ENCODE peak calls at places on chromosome 19, in ten cellular contexts. One of them, this sample, is unnamed.

GRCh38 chr19:21197589-21198295 is 55.9 kb downstream of the ZNF431 start:
- DNase-seq in tibial nerve: no peak
- DNase-seq in astrocyte of the spinal cord: no peak
- DNase-seq in cardiac muscle cell: no peak
- DNase-seq in psoas muscle: no peak
- DNase-seq in stomach: no peak
- DNase-seq in Peyer's patch: no peak
- DNase-seq in spleen: no peak
- DNase-seq in heart right ventricle: no peak
- DNase-seq in astrocyte of the cerebellum: no peak
- DNase-seq in this sample: peak

GRCh38 chr19:6736169-6736916 is 1.0 kb downstream of the GPR108 start:
- DNase-seq in cardiac muscle cell: peak
- DNase-seq in psoas muscle: peak
- DNase-seq in tibial nerve: no peak
- DNase-seq in heart right ventricle: peak
- DNase-seq in stomach: peak
- DNase-seq in Peyer's patch: peak
- DNase-seq in astrocyte of the spinal cord: peak
- DNase-seq in spleen: peak
- DNase-seq in astrocyte of the cerebellum: peak
- DNase-seq in this sample: peak

GRCh38 chr19:14248578-14249011 is 42.6 kb upstream of the ADGRL1 start:
- DNase-seq in tibial nerve: peak
- DNase-seq in cardiac muscle cell: peak
- DNase-seq in spleen: peak
- DNase-seq in astrocyte of the cerebellum: peak
- DNase-seq in Peyer's patch: peak
- DNase-seq in heart right ventricle: peak
- DNase-seq in psoas muscle: no peak
- DNase-seq in stomach: no peak
- DNase-seq in astrocyte of the spinal cord: peak
- DNase-seq in this sample: peak

GRCh38 chr19:16604615-16605014 is 23.4 kb downstream of the MED26 start:
- DNase-seq in cardiac muscle cell: no peak
- DNase-seq in Peyer's patch: no peak
- DNase-seq in astrocyte of the spinal cord: no peak
- DNase-seq in heart right ventricle: no peak
- DNase-seq in spleen: no peak
- DNase-seq in psoas muscle: no peak
- DNase-seq in tibial nerve: no peak
- DNase-seq in stomach: no peak
- DNase-seq in astrocyte of the cerebellum: no peak
- DNase-seq in this sample: no peak

GRCh38 chr19:961866-962620 is 22.1 kb upstream of the WDR18 start:
- DNase-seq in astrocyte of the cerebellum: no peak
- DNase-seq in Peyer's patch: peak
- DNase-seq in spleen: no peak
- DNase-seq in cardiac muscle cell: no peak
- DNase-seq in psoas muscle: no peak
- DNase-seq in stomach: no peak
- DNase-seq in astrocyte of the spinal cord: no peak
- DNase-seq in tibial nerve: no peak
- DNase-seq in heart right ventricle: no peak
- DNase-seq in this sample: no peak

GRCh38 chr19:4534836-4535658 is at the start of gene PLIN5:
- DNase-seq in psoas muscle: peak
- DNase-seq in spleen: peak
- DNase-seq in cardiac muscle cell: peak
- DNase-seq in stomach: peak
- DNase-seq in heart right ventricle: peak
- DNase-seq in astrocyte of the cerebellum: no peak
- DNase-seq in astrocyte of the spinal cord: peak
- DNase-seq in Peyer's patch: peak
- DNase-seq in tibial nerve: no peak
- DNase-seq in this sample: peak

GRCh38 chr19:1513492-1514294 is 874 bp upstream of the ADAMTSL5 start:
- DNase-seq in stomach: peak
- DNase-seq in cardiac muscle cell: peak
- DNase-seq in astrocyte of the cerebellum: no peak
- DNase-seq in heart right ventricle: no peak
- DNase-seq in tibial nerve: no peak
- DNase-seq in Peyer's patch: peak
- DNase-seq in spleen: peak
- DNase-seq in psoas muscle: peak
- DNase-seq in astrocyte of the spinal cord: no peak
- DNase-seq in this sample: peak

GRCh38 chr19:18053571-18054219 is 33.0 kb downstream of the IL12RB1 start:
- DNase-seq in psoas muscle: no peak
- DNase-seq in Peyer's patch: no peak
- DNase-seq in tibial nerve: no peak
- DNase-seq in astrocyte of the cerebellum: no peak
- DNase-seq in heart right ventricle: no peak
- DNase-seq in astrocyte of the spinal cord: no peak
- DNase-seq in stomach: no peak
- DNase-seq in spleen: no peak
- DNase-seq in cardiac muscle cell: no peak
- DNase-seq in this sample: peak

DNA sequence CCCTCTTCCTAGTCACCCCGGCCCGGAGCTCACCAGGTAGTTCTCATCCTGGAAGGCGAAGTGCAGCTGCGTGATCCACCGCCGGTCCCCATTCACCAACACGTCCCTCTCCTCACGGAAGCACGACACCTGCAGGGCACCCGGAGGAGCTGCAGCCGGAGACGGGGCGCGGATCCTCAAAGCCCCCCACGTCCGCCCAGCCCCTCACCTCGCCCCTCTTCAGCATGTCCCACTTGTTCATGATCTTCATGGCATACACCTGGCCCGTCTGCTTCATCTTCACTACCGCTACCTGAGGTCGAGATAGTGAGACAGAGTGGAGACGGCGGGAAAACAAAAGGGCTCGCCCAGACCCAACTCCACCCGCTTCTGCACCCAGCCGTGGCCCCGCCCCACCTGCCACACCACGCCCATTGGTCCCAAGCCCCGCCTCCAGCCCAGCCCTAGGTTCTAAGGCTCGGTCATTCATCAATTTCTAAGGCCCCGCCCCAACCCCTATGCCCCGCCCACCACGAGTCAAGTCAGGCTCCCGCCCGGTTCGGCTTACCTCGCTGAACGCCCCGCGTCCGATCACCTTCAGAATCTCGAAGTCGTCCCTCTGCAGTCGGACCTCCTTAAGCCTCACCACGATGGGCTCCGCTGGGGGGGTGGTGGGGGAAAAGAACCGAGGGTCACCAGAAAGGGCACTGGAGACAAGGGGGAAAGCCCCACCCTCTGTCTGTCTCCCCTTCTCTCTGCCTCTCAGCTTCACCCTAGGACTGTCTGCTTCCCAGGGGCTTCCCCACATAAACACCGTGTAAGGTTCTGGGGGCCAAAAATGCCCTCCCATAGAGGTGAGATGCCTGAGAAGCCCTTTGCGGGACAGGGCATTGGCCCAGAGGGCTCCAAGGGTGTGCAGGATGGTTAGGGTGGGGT is 2.8 kb downstream of the DMPK start:
- DNase-seq in tibial nerve: peak
- DNase-seq in stomach: peak
- DNase-seq in heart right ventricle: peak
- DNase-seq in astrocyte of the spinal cord: peak
- DNase-seq in cardiac muscle cell: peak
- DNase-seq in Peyer's patch: peak
- DNase-seq in spleen: peak
- DNase-seq in psoas muscle: peak
- DNase-seq in astrocyte of the cerebellum: no peak
- DNase-seq in this sample: peak
- TF ChIP-seq CTCF in tibial nerve: peak
- TF ChIP-seq CTCF in stomach: peak
- TF ChIP-seq CTCF in heart right ventricle: peak
- TF ChIP-seq CTCF in astrocyte of the spinal cord: peak
- TF ChIP-seq CTCF in cardiac muscle cell: peak
- TF ChIP-seq CTCF in Peyer's patch: peak
- TF ChIP-seq CTCF in spleen: peak
- TF ChIP-seq CTCF in psoas muscle: no peak
- TF ChIP-seq CTCF in astrocyte of the cerebellum: peak
- TF ChIP-seq CTCF in this sample: peak

GRCh38 chr19:48631254-48631653 is 5.9 kb downstream of the DBP start:
- DNase-seq in tibial nerve: no peak
- DNase-seq in cardiac muscle cell: no peak
- DNase-seq in psoas muscle: no peak
- DNase-seq in stomach: no peak
- DNase-seq in astrocyte of the spinal cord: no peak
- DNase-seq in Peyer's patch: no peak
- DNase-seq in heart right ventricle: no peak
- DNase-seq in spleen: no peak
- DNase-seq in astrocyte of the cerebellum: no peak
- DNase-seq in this sample: no peak
- H3K4me3 ChIP-seq in tibial nerve: no peak
- H3K4me3 ChIP-seq in cardiac muscle cell: no peak
- H3K4me3 ChIP-seq in psoas muscle: peak
- H3K4me3 ChIP-seq in stomach: peak
- H3K4me3 ChIP-seq in astrocyte of the spinal cord: no peak
- H3K4me3 ChIP-seq in Peyer's patch: no peak
- H3K4me3 ChIP-seq in heart right ventricle: no peak
- H3K4me3 ChIP-seq in spleen: no peak
- H3K4me3 ChIP-seq in astrocyte of the cerebellum: no peak
- H3K4me3 ChIP-seq in this sample: peak

GRCh38 chr19:8595651-8596050 is 14.9 kb downstream of the ADAMTS10 start:
- DNase-seq in cardiac muscle cell: no peak
- DNase-seq in psoas muscle: no peak
- DNase-seq in astrocyte of the spinal cord: no peak
- DNase-seq in tibial nerve: no peak
- DNase-seq in Peyer's patch: no peak
- DNase-seq in astrocyte of the cerebellum: no peak
- DNase-seq in stomach: no peak
- DNase-seq in spleen: no peak
- DNase-seq in heart right ventricle: no peak
- DNase-seq in this sample: no peak

GRCh38 chr19:8592231-8593009 is 15.2 kb upstream of the MYO1F start:
- DNase-seq in Peyer's patch: peak
- DNase-seq in astrocyte of the cerebellum: peak
- DNase-seq in psoas muscle: peak
- DNase-seq in spleen: peak
- DNase-seq in stomach: peak
- DNase-seq in cardiac muscle cell: peak
- DNase-seq in astrocyte of the spinal cord: peak
- DNase-seq in tibial nerve: peak
- DNase-seq in heart right ventricle: peak
- DNase-seq in this sample: peak

GRCh38 chr19:8589177-8589714 is 12.0 kb upstream of the MYO1F start:
- DNase-seq in astrocyte of the spinal cord: no peak
- DNase-seq in stomach: no peak
- DNase-seq in tibial nerve: no peak
- DNase-seq in astrocyte of the cerebellum: no peak
- DNase-seq in heart right ventricle: no peak
- DNase-seq in spleen: no peak
- DNase-seq in Peyer's patch: no peak
- DNase-seq in cardiac muscle cell: no peak
- DNase-seq in psoas muscle: no peak
- DNase-seq in this sample: no peak

GRCh38 chr19:8596168-8596567 is 14.3 kb downstream of the ADAMTS10 start:
- DNase-seq in stomach: no peak
- DNase-seq in heart right ventricle: no peak
- DNase-seq in cardiac muscle cell: no peak
- DNase-seq in psoas muscle: no peak
- DNase-seq in spleen: no peak
- DNase-seq in astrocyte of the spinal cord: no peak
- DNase-seq in astrocyte of the cerebellum: no peak
- DNase-seq in tibial nerve: no peak
- DNase-seq in Peyer's patch: no peak
- DNase-seq in this sample: no peak

DNA sequence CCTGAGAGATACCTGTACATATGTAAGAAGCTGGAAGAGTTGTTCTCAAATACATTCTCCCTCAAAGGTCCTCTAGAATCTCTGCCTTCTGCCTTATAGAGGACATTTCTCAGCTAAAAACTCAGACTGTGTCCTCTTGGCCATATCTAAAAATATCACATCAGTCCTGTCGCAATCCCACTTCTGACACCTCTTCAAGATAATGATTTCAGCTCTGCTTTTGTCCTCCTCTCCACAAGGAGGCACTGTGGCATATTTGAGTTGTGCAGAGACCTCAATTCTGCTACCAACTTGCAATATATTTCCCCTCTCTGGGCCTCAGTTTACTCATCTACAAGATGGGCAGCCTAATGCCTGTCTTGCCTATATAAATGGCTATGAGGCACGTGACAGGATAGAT is 16.6 kb downstream of the ADAMTS10 start:
- DNase-seq in Peyer's patch: no peak
- DNase-seq in astrocyte of the spinal cord: no peak
- DNase-seq in psoas muscle: no peak
- DNase-seq in astrocyte of the cerebellum: no peak
- DNase-seq in stomach: no peak
- DNase-seq in spleen: no peak
- DNase-seq in cardiac muscle cell: no peak
- DNase-seq in heart right ventricle: no peak
- DNase-seq in tibial nerve: no peak
- DNase-seq in this sample: peak
- TF ChIP-seq CTCF in Peyer's patch: no peak
- TF ChIP-seq CTCF in astrocyte of the spinal cord: peak
- TF ChIP-seq CTCF in psoas muscle: no peak
- TF ChIP-seq CTCF in astrocyte of the cerebellum: peak
- TF ChIP-seq CTCF in stomach: no peak
- TF ChIP-seq CTCF in spleen: peak
- TF ChIP-seq CTCF in cardiac muscle cell: peak
- TF ChIP-seq CTCF in heart right ventricle: peak
- TF ChIP-seq CTCF in tibial nerve: no peak
- TF ChIP-seq CTCF in this sample: peak

GRCh38 chr19:48895226-48895625 is 3.3 kb downstream of the TULP2 start:
- DNase-seq in astrocyte of the spinal cord: no peak
- DNase-seq in heart right ventricle: no peak
- DNase-seq in stomach: no peak
- DNase-seq in psoas muscle: no peak
- DNase-seq in spleen: no peak
- DNase-seq in tibial nerve: no peak
- DNase-seq in cardiac muscle cell: no peak
- DNase-seq in Peyer's patch: no peak
- DNase-seq in astrocyte of the cerebellum: no peak
- DNase-seq in this sample: no peak

GRCh38 chr19:48900477-48901452 is 653 bp downstream of the NUCB1 start:
- DNase-seq in stomach: no peak
- DNase-seq in spleen: peak
- DNase-seq in astrocyte of the spinal cord: peak
- DNase-seq in tibial nerve: no peak
- DNase-seq in Peyer's patch: peak
- DNase-seq in cardiac muscle cell: no peak
- DNase-seq in astrocyte of the cerebellum: no peak
- DNase-seq in heart right ventricle: no peak
- DNase-seq in psoas muscle: no peak
- DNase-seq in this sample: peak

GRCh38 chr19:48899781-48900476 is at the start of gene NUCB1:
- DNase-seq in tibial nerve: peak
- DNase-seq in Peyer's patch: peak
- DNase-seq in heart right ventricle: peak
- DNase-seq in astrocyte of the cerebellum: peak
- DNase-seq in psoas muscle: peak
- DNase-seq in stomach: peak
- DNase-seq in cardiac muscle cell: peak
- DNase-seq in astrocyte of the spinal cord: peak
- DNase-seq in spleen: peak
- DNase-seq in this sample: peak

GRCh38 chr19:48897181-48897580 is 1.4 kb downstream of the TULP2 start:
- DNase-seq in astrocyte of the cerebellum: no peak
- DNase-seq in cardiac muscle cell: no peak
- DNase-seq in heart right ventricle: no peak
- DNase-seq in psoas muscle: no peak
- DNase-seq in Peyer's patch: no peak
- DNase-seq in stomach: no peak
- DNase-seq in tibial nerve: no peak
- DNase-seq in astrocyte of the spinal cord: no peak
- DNase-seq in spleen: no peak
- DNase-seq in this sample: no peak

GRCh38 chr19:48896191-48896720 is 2.3 kb downstream of the TULP2 start:
- DNase-seq in heart right ventricle: peak
- DNase-seq in spleen: peak
- DNase-seq in psoas muscle: peak
- DNase-seq in astrocyte of the spinal cord: peak
- DNase-seq in stomach: no peak
- DNase-seq in astrocyte of the cerebellum: no peak
- DNase-seq in Peyer's patch: peak
- DNase-seq in cardiac muscle cell: peak
- DNase-seq in tibial nerve: peak
- DNase-seq in this sample: peak
- H3K4me3 ChIP-seq in heart right ventricle: peak
- H3K4me3 ChIP-seq in spleen: peak
- H3K4me3 ChIP-seq in psoas muscle: peak
- H3K4me3 ChIP-seq in astrocyte of the spinal cord: peak
- H3K4me3 ChIP-seq in stomach: peak
- H3K4me3 ChIP-seq in astrocyte of the cerebellum: peak
- H3K4me3 ChIP-seq in Peyer's patch: peak
- H3K4me3 ChIP-seq in cardiac muscle cell: peak
- H3K4me3 ChIP-seq in tibial nerve: peak
- H3K4me3 ChIP-seq in this sample: peak

This sample was measured in fibroblast of pulmonary artery.